ENCODE peak calls at places on chromosomes 4 and X, in seven cellular contexts. One of them, this sample, is unnamed.

GRCh38 chr4:75769044-75769443 is 44.7 kb downstream of the USO1 start:
- DNase-seq in SK-N-SH: no peak
- DNase-seq in GM12878: no peak
- DNase-seq in H1: no peak
- DNase-seq in HepG2: no peak
- DNase-seq in K562: no peak
- DNase-seq in GM12891: no peak
- DNase-seq in this sample: no peak

GRCh38 chr4:85769009-85769408 is 294.1 kb downstream of the ARHGAP24 start:
- DNase-seq in GM12878: no peak
- DNase-seq in K562: no peak
- DNase-seq in SK-N-SH: no peak
- DNase-seq in H1: no peak
- DNase-seq in GM12891: no peak
- DNase-seq in HepG2: no peak
- DNase-seq in this sample: no peak

GRCh38 chr4:25993564-25994185 is 79.7 kb downstream of the SMIM20 start:
- DNase-seq in K562: peak; percentile 53
- DNase-seq in HepG2: peak; percentile 35
- DNase-seq in H1: peak; percentile 93
- DNase-seq in GM12878: no peak
- DNase-seq in SK-N-SH: peak; percentile 41
- DNase-seq in GM12891: peak; percentile 22
- DNase-seq in this sample: peak; percentile 30

GRCh38 chrX:108167211-108167872 is 75.8 kb downstream of the ATG4A start:
- DNase-seq in H1: no peak
- DNase-seq in GM12891: no peak
- DNase-seq in HepG2: no peak
- DNase-seq in GM12878: no peak
- DNase-seq in K562: no peak
- DNase-seq in SK-N-SH: no peak
- DNase-seq in this sample: no peak

GRCh38 chr4:154332681-154333421 is 158.7 kb downstream of the DCHS2 start:
- DNase-seq in SK-N-SH: peak; percentile 43
- DNase-seq in HepG2: no peak
- DNase-seq in GM12878: peak; percentile 11
- DNase-seq in K562: no peak
- DNase-seq in GM12891: no peak
- DNase-seq in H1: peak; percentile 57
- DNase-seq in this sample: no peak

GRCh38 chr4:83708500-83709175 is 172.7 kb downstream of the GPAT3 start:
- DNase-seq in GM12891: no peak
- DNase-seq in K562: no peak
- DNase-seq in HepG2: no peak
- DNase-seq in GM12878: no peak
- DNase-seq in SK-N-SH: no peak
- DNase-seq in H1: peak; percentile 5
- DNase-seq in this sample: no peak

GRCh38 chr4:162056947-162057346 is 106.9 kb downstream of the FSTL5 start:
- DNase-seq in HepG2: no peak
- DNase-seq in GM12878: no peak
- DNase-seq in K562: no peak
- DNase-seq in H1: no peak
- DNase-seq in GM12891: no peak
- DNase-seq in SK-N-SH: peak; percentile 7
- DNase-seq in this sample: no peak

GRCh38 chrX:45063319-45064095 is 137.2 kb downstream of the DIPK2B start:
- DNase-seq in SK-N-SH: no peak
- DNase-seq in GM12891: no peak
- DNase-seq in K562: no peak
- DNase-seq in H1: no peak
- DNase-seq in GM12878: no peak
- DNase-seq in HepG2: no peak
- DNase-seq in this sample: no peak

GRCh38 chr4:13670456-13671150 is 43.1 kb upstream of the BOD1L1 start:
- DNase-seq in H1: no peak
- DNase-seq in GM12891: no peak
- DNase-seq in HepG2: no peak
- DNase-seq in K562: no peak
- DNase-seq in GM12878: no peak
- DNase-seq in SK-N-SH: no peak
- DNase-seq in this sample: no peak

GRCh38 chrX:120559799-120560198 is 963 bp downstream of the CUL4B start:
- DNase-seq in HepG2: no peak
- DNase-seq in H1: no peak
- DNase-seq in SK-N-SH: no peak
- DNase-seq in GM12891: no peak
- DNase-seq in GM12878: no peak
- DNase-seq in K562: no peak
- DNase-seq in this sample: no peak

GRCh38 chr4:151882072-151882803 is 121.4 kb upstream of the GATB start:
- DNase-seq in SK-N-SH: no peak
- DNase-seq in K562: no peak
- DNase-seq in GM12878: peak; percentile 56
- DNase-seq in H1: no peak
- DNase-seq in GM12891: peak; percentile 11
- DNase-seq in HepG2: no peak
- DNase-seq in this sample: no peak

GRCh38 chrX:46737462-46737861 is 21.5 kb downstream of the SLC9A7 start:
- DNase-seq in K562: no peak
- DNase-seq in SK-N-SH: no peak
- DNase-seq in HepG2: no peak
- DNase-seq in H1: no peak
- DNase-seq in GM12878: no peak
- DNase-seq in GM12891: no peak
- DNase-seq in this sample: no peak

GRCh38 chr4:131044368-131044767 is 1948.4 kb downstream of the C4orf33 start:
- DNase-seq in HepG2: no peak
- DNase-seq in H1: no peak
- DNase-seq in SK-N-SH: no peak
- DNase-seq in GM12878: no peak
- DNase-seq in GM12891: no peak
- DNase-seq in K562: no peak
- DNase-seq in this sample: no peak

GRCh38 chr4:53716471-53717063 is 125.3 kb upstream of the LNX1 start:
- DNase-seq in HepG2: no peak
- DNase-seq in SK-N-SH: no peak
- DNase-seq in GM12891: no peak
- DNase-seq in K562: no peak
- DNase-seq in H1: no peak
- DNase-seq in GM12878: no peak
- DNase-seq in this sample: no peak

GRCh38 chrX:56784666-56785065 is 55.6 kb downstream of the NBDY start:
- DNase-seq in GM12878: no peak
- DNase-seq in HepG2: no peak
- DNase-seq in H1: no peak
- DNase-seq in GM12891: no peak
- DNase-seq in K562: no peak
- DNase-seq in SK-N-SH: no peak
- DNase-seq in this sample: no peak

GRCh38 chrX:36198575-36198974 is 279.0 kb downstream of the CFAP47 start:
- DNase-seq in GM12878: no peak
- DNase-seq in H1: no peak
- DNase-seq in HepG2: no peak
- DNase-seq in GM12891: no peak
- DNase-seq in K562: no peak
- DNase-seq in SK-N-SH: no peak
- DNase-seq in this sample: no peak

GRCh38 chr4:123250843-123251242 is 145.8 kb upstream of the SPRY1 start:
- DNase-seq in H1: no peak
- DNase-seq in K562: no peak
- DNase-seq in GM12891: no peak
- DNase-seq in SK-N-SH: peak; percentile 14
- DNase-seq in GM12878: no peak
- DNase-seq in HepG2: no peak
- DNase-seq in this sample: no peak

GRCh38 chr4:131006388-131006787 is 1910.4 kb downstream of the C4orf33 start:
- DNase-seq in HepG2: no peak
- DNase-seq in SK-N-SH: no peak
- DNase-seq in H1: no peak
- DNase-seq in GM12891: no peak
- DNase-seq in K562: no peak
- DNase-seq in GM12878: no peak
- DNase-seq in this sample: no peak

GRCh38 chr4:68267433-68267944 is 22.0 kb upstream of the TMPRSS11B start:
- DNase-seq in SK-N-SH: no peak
- DNase-seq in K562: no peak
- DNase-seq in GM12891: no peak
- DNase-seq in H1: no peak
- DNase-seq in GM12878: no peak
- DNase-seq in HepG2: peak; percentile 2
- DNase-seq in this sample: no peak

GRCh38 chr4:11597506-11597905 is 168.8 kb upstream of the HS3ST1 start:
- DNase-seq in GM12878: no peak
- DNase-seq in GM12891: no peak
- DNase-seq in H1: no peak
- DNase-seq in K562: no peak
- DNase-seq in SK-N-SH: no peak
- DNase-seq in HepG2: no peak
- DNase-seq in this sample: no peak

GRCh38 chrX:149903889-149904748 is 23.1 kb downstream of the MAGEA8 start:
- DNase-seq in SK-N-SH: no peak
- DNase-seq in K562: peak; percentile 65
- DNase-seq in HepG2: peak; percentile 3
- DNase-seq in GM12891: no peak
- DNase-seq in H1: no peak
- DNase-seq in GM12878: peak; percentile 13
- DNase-seq in this sample: no peak

GRCh38 chrX:149910178-149910695 is 19.1 kb upstream of the HSFX4 start:
- DNase-seq in K562: no peak
- DNase-seq in GM12891: no peak
- DNase-seq in GM12878: no peak
- DNase-seq in HepG2: no peak
- DNase-seq in H1: no peak
- DNase-seq in SK-N-SH: no peak
- DNase-seq in this sample: no peak

GRCh38 chrX:149908727-149909126 is 20.6 kb upstream of the HSFX4 start:
- DNase-seq in K562: no peak
- DNase-seq in HepG2: no peak
- DNase-seq in GM12891: no peak
- DNase-seq in H1: no peak
- DNase-seq in SK-N-SH: no peak
- DNase-seq in GM12878: no peak
- DNase-seq in this sample: no peak

GRCh38 chrX:149908308-149908707 is 21.1 kb upstream of the HSFX4 start:
- DNase-seq in HepG2: no peak
- DNase-seq in SK-N-SH: no peak
- DNase-seq in GM12878: peak; percentile 37
- DNase-seq in H1: no peak
- DNase-seq in K562: no peak
- DNase-seq in GM12891: no peak
- DNase-seq in this sample: no peak

DNA sequence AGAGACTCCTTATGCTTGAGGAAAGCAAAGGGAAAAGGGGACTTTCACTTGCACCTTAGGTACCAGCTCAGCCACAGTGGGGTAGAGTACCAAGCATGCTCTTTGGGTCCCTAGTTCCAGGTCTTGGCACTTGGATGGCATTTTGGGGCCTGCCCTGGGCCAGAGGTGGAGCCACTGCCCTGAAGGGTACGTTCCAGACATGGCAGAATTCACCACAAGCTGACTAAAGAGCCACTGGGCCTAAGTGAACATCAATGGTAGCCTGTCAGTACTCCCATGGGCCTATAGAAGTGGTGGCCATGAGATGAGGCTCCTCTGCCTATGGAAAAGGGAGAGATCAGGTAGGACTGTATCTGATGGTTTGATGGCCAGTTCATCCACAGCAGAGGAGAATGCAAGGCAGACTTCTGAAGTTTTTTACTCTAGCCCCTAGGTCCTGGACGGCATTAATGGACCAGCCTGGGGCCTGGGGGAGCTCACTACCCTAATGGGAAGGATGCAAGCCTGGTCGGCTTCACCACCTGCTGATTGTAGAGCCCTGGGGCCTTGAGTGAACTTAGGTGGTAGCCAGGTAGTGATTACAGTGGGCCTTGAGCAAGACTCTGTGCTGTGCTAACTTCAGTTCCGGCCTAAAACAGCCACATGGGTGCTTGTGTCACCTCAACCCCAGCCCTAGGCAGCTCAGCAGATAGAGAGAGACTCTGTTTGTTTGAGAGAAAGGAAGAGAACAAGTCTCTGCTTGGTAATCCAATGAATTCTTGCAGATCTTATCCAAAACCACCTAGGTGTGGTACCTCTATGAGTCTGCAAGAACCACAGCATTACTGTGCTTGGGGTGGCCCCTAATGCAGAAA is 19.8 kb upstream of the HSFX4 start:
- DNase-seq in H1: no peak
- DNase-seq in K562: no peak
- DNase-seq in GM12878: no peak
- DNase-seq in SK-N-SH: no peak
- DNase-seq in HepG2: no peak
- DNase-seq in GM12891: no peak
- DNase-seq in this sample: no peak
- TF ChIP-seq TAF1 in H1: no peak
- TF ChIP-seq TAF1 in K562: no peak
- TF ChIP-seq TAF1 in GM12878: no peak
- TF ChIP-seq TAF1 in SK-N-SH: no peak
- TF ChIP-seq TAF1 in HepG2: no peak
- TF ChIP-seq TAF1 in GM12891: no peak
- TF ChIP-seq TAF1 in this sample: no peak

GRCh38 chr4:28868831-28869230 is 1851.3 kb upstream of the PCDH7 start:
- DNase-seq in GM12891: no peak
- DNase-seq in H1: no peak
- DNase-seq in HepG2: no peak
- DNase-seq in K562: no peak
- DNase-seq in GM12878: no peak
- DNase-seq in SK-N-SH: no peak
- DNase-seq in this sample: no peak
- TF ChIP-seq TAF1 in GM12891: no peak
- TF ChIP-seq TAF1 in H1: no peak
- TF ChIP-seq TAF1 in HepG2: no peak
- TF ChIP-seq TAF1 in K562: no peak
- TF ChIP-seq TAF1 in GM12878: no peak
- TF ChIP-seq TAF1 in SK-N-SH: no peak
- TF ChIP-seq TAF1 in this sample: no peak

GRCh38 chr4:118920247-118920646 is 31.6 kb downstream of the SYNPO2 start:
- DNase-seq in H1: no peak
- DNase-seq in GM12878: no peak
- DNase-seq in HepG2: no peak
- DNase-seq in K562: no peak
- DNase-seq in SK-N-SH: no peak
- DNase-seq in GM12891: no peak
- DNase-seq in this sample: no peak
- TF ChIP-seq TAF1 in H1: no peak
- TF ChIP-seq TAF1 in GM12878: no peak
- TF ChIP-seq TAF1 in HepG2: no peak
- TF ChIP-seq TAF1 in K562: no peak
- TF ChIP-seq TAF1 in SK-N-SH: no peak
- TF ChIP-seq TAF1 in GM12891: no peak
- TF ChIP-seq TAF1 in this sample: no peak

DNA sequence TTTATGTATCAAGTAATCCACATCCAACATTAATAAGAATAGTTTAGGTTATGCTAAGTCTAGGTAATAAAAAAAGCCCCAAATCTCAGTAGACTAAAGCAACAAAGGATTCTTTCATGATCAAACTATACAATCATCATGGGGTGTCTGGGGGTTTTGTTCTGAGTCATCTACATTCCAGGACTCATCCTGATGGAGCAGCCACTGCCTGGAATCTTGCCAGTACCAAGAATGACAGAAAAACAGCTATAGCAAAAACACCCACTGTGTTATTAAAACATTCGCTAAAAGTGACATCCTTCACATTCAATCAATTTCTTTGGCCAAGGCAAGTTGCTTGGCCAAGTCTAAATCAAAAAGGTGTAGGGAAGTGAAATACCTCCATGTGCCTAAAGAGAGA is 3.9 kb upstream of the ARHGEF38 start:
- DNase-seq in GM12891: no peak
- DNase-seq in K562: no peak
- DNase-seq in HepG2: no peak
- DNase-seq in H1: no peak
- DNase-seq in GM12878: no peak
- DNase-seq in SK-N-SH: no peak
- DNase-seq in this sample: no peak
- TF ChIP-seq TAF1 in GM12891: no peak
- TF ChIP-seq TAF1 in K562: no peak
- TF ChIP-seq TAF1 in HepG2: no peak
- TF ChIP-seq TAF1 in H1: no peak
- TF ChIP-seq TAF1 in GM12878: no peak
- TF ChIP-seq TAF1 in SK-N-SH: no peak
- TF ChIP-seq TAF1 in this sample: no peak